ENCODE peak calls at places on chromosomes 13 and 19, in eight cellular contexts. J is H9, Q is mammary epithelial cell, K is progenitor cell of endocrine pancreas, W is AG09309, Z is PC-9, O is neural progenitor cell, A is pancreas. P is an unnamed sample.

GRCh38 chr19:18832331-18833140 is 777 bp downstream of the UPF1 start:
- DNase-seq in J (peak; percentile 57), Q (peak; percentile 23), K (no peak), W (no peak), Z (no peak), O (peak; percentile 65), A (peak; percentile 56), P (peak; percentile 53)

GRCh38 chr19:27905074-27905473 is 1307.9 kb downstream of the UQCRFS1 start:
- DNase-seq in J (no peak), Q (no peak), K (no peak), W (no peak), Z (no peak), O (no peak), A (no peak), P (no peak)

GRCh38 chr19:48501961-48502719 is 9.5 kb downstream of the LMTK3 start:
- DNase-seq in J (peak; percentile 100), Q (peak; percentile 97), K (peak; percentile 91), W (no peak), Z (peak; percentile 96), O (peak; percentile 99), A (peak; percentile 97), P (peak; percentile 87)

GRCh38 chr13:86006317-86006716 is 207.1 kb upstream of the SLITRK6 start:
- DNase-seq in J (no peak), Q (no peak), K (no peak), W (no peak), Z (no peak), O (no peak), A (no peak), P (no peak)

GRCh38 chr13:60431108-60431700 is 34.2 kb downstream of the TDRD3 start:
- DNase-seq in J (no peak), Q (peak; percentile 46), K (no peak), W (peak; percentile 37), Z (peak; percentile 63), O (peak; percentile 59), A (no peak), P (no peak)

GRCh38 chr19:44749318-44749717 is 810 bp downstream of the BCL3 start:
- DNase-seq in J (no peak), Q (no peak), K (no peak), W (no peak), Z (no peak), O (no peak), A (no peak), P (no peak)

GRCh38 chr19:18254546-18255500 is 19.4 kb downstream of the IQCN start:
- DNase-seq in J (peak; percentile 76), Q (no peak), K (no peak), W (no peak), Z (peak; percentile 84), O (no peak), A (peak; percentile 63), P (no peak)

GRCh38 chr19:12133069-12133468 is 7.1 kb downstream of the ZNF20 start:
- DNase-seq in J (no peak), Q (no peak), K (no peak), W (no peak), Z (no peak), O (no peak), A (no peak), P (no peak)

GRCh38 chr13:93244141-93244917 is 17.7 kb downstream of the GPC6 start:
- DNase-seq in J (no peak), Q (peak; percentile 63), K (no peak), W (no peak), Z (peak; percentile 39), O (peak; percentile 51), A (no peak), P (no peak)

GRCh38 chr19:17075035-17075859 is at the start of the genes HAUS8 and MYO9B:
- DNase-seq in J (peak; percentile 99), Q (peak; percentile 99), K (peak; percentile 100), W (peak; percentile 100), Z (peak; percentile 97), O (peak; percentile 100), A (peak; percentile 99), P (peak; percentile 99)

GRCh38 chr19:17076539-17076919 is 952 bp downstream of the MYO9B start:
- DNase-seq in J (no peak), Q (peak; percentile 27), K (no peak), W (no peak), Z (no peak), O (peak; percentile 29), A (no peak), P (peak; percentile 65)

GRCh38 chr19:17074628-17075034 is 621 bp downstream of the HAUS8 start:
- DNase-seq in J (no peak), Q (no peak), K (no peak), W (no peak), Z (no peak), O (no peak), A (no peak), P (peak; percentile 8)

GRCh38 chr19:17077447-17078028 is 2.0 kb downstream of the MYO9B start:
- DNase-seq in J (no peak), Q (peak; percentile 14), K (no peak), W (no peak), Z (no peak), O (no peak), A (no peak), P (no peak)

GRCh38 chr19:17075860-17076538 is 422 bp downstream of the MYO9B start:
- DNase-seq in J (no peak), Q (peak; percentile 13), K (no peak), W (no peak), Z (no peak), O (peak; percentile 56), A (peak; percentile 58), P (peak; percentile 76)
- TF ChIP-seq CTCF in J (no peak), Q (no peak), K (no peak), W (no peak), Z (no peak), O (no peak), A (no peak), P (no peak)

GRCh38 chr19:13430790-13431582 is 75.3 kb downstream of the CACNA1A start:
- DNase-seq in J (peak; percentile 71), Q (peak; percentile 25), K (peak; percentile 22), W (no peak), Z (no peak), O (peak; percentile 63), A (peak; percentile 36), P (peak; percentile 73)
- TF ChIP-seq CTCF in J (peak; percentile 82), Q (peak; percentile 90), K (peak; percentile 64), W (peak; percentile 96), Z (peak; percentile 81), O (peak; percentile 62), A (peak; percentile 26), P (peak; percentile 63)

GRCh38 chr13:67736646-67737420 is 506.7 kb upstream of the PCDH9 start:
- DNase-seq in J (peak; percentile 61), Q (no peak), K (peak; percentile 12), W (no peak), Z (no peak), O (peak; percentile 68), A (no peak), P (no peak)
- TF ChIP-seq CTCF in J (peak; percentile 73), Q (peak; percentile 35), K (peak; percentile 60), W (no peak), Z (no peak), O (peak; percentile 71), A (no peak), P (no peak)

DNA sequence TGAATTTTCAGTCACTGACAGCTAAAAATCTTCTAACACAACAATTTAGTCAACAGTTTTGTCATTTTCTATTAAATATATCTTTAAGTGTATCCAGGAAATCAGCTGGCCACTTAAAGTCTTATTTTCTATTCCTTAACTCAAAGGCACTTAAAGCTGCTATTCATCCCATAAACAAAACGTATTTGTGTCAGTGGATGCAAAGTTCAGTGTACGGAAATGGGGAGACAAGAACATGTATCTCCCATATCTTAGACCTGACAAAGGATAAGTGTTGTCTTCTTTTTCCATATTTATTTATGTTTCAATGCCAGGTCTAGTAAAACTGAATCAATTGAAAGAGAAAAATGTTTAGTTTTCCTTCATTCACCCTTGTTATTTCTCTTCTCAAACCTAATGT is 409.8 kb upstream of the KLHL1 start:
- DNase-seq in J (no peak), Q (no peak), K (no peak), W (no peak), Z (no peak), O (no peak), A (no peak), P (no peak)
- TF ChIP-seq CTCF in J (no peak), Q (no peak), K (no peak), W (no peak), Z (no peak), O (no peak), A (no peak), P (no peak)

GRCh38 chr13:46961719-46962118 is 64.9 kb upstream of the HTR2A start:
- DNase-seq in J (no peak), Q (peak; percentile 81), K (no peak), W (peak; percentile 74), Z (peak; percentile 53), O (no peak), A (no peak), P (no peak)

GRCh38 chr13:46964789-46965527 is 68.1 kb upstream of the HTR2A start:
- DNase-seq in J (no peak), Q (peak; percentile 65), K (no peak), W (peak; percentile 40), Z (no peak), O (no peak), A (no peak), P (no peak)

GRCh38 chr13:46963874-46964273 is 67.0 kb upstream of the HTR2A start:
- DNase-seq in J (no peak), Q (peak; percentile 11), K (no peak), W (no peak), Z (no peak), O (no peak), A (no peak), P (no peak)

GRCh38 chr13:46962286-46962941 is 65.6 kb upstream of the HTR2A start:
- DNase-seq in J (no peak), Q (peak; percentile 67), K (no peak), W (no peak), Z (no peak), O (peak; percentile 50), A (no peak), P (no peak)
- TF ChIP-seq CTCF in J (peak; percentile 69), Q (peak; percentile 32), K (peak; percentile 54), W (peak; percentile 40), Z (peak; percentile 35), O (peak; percentile 66), A (no peak), P (no peak)

GRCh38 chr13:46052314-46053161 is at the start of gene ZC3H13:
- DNase-seq in J (peak; percentile 96), Q (peak; percentile 95), K (peak; percentile 82), W (peak; percentile 79), Z (peak; percentile 92), O (peak; percentile 97), A (peak; percentile 88), P (peak; percentile 96)
- TF ChIP-seq CTCF in J (peak; percentile 56), Q (no peak), K (peak; percentile 58), W (peak; percentile 27), Z (peak; percentile 47), O (peak; percentile 53), A (no peak), P (peak; percentile 51)

GRCh38 chr13:109608032-109608431 is 178.4 kb downstream of the IRS2 start:
- DNase-seq in J (no peak), Q (no peak), K (no peak), W (no peak), Z (peak; percentile 12), O (no peak), A (no peak), P (no peak)
- TF ChIP-seq CTCF in J (no peak), Q (no peak), K (no peak), W (no peak), Z (no peak), O (no peak), A (no peak), P (no peak)

GRCh38 chr19:5622465-5623396 is at the start of the genes SAFB and SAFB2:
- DNase-seq in J (peak; percentile 99), Q (peak; percentile 99), K (peak; percentile 99), W (peak; percentile 98), Z (peak; percentile 94), O (peak; percentile 100), A (peak; percentile 100), P (peak; percentile 99)
- TF ChIP-seq CTCF in J (no peak), Q (no peak), K (no peak), W (no peak), Z (no peak), O (peak; percentile 2), A (no peak), P (no peak)

P was measured in activated CD8-positive, alpha-beta T cell treated with anti-CD3 and anti-CD28 coated beads for 36 hours.